ENCODE peak calls at places on chromosomes 16 and 17, in four cellular contexts. K is HepG2, N is SK-N-SH, M is GM12878. E is an unnamed sample.

GRCh38 chr17:77313831-77314230 is 173.1 kb downstream of the SEC14L1 start:
- DNase-seq in K (no peak), N (no peak), M (no peak), E (no peak)

GRCh38 chr16:3599121-3599520 is 12.3 kb downstream of the SLX4 start:
- DNase-seq in K (peak; percentile 18), N (no peak), M (no peak), E (no peak)

GRCh38 chr16:47492428-47493357 is 31.6 kb downstream of the PHKB start:
- DNase-seq in K (peak; percentile 92), N (no peak), M (peak; percentile 76), E (peak; percentile 57)

GRCh38 chr17:39634384-39634871 is 2.5 kb upstream of the STARD3 start:
- DNase-seq in K (no peak), N (peak; percentile 74), M (no peak), E (peak; percentile 54)

GRCh38 chr17:42775534-42776098 is 2.4 kb downstream of the VPS25 start:
- DNase-seq in K (peak; percentile 53), N (no peak), M (no peak), E (peak; percentile 91)

GRCh38 chr17:14311979-14312378 is 11.1 kb downstream of the HS3ST3B1 start:
- DNase-seq in K (no peak), N (no peak), M (no peak), E (no peak)

GRCh38 chr17:17206149-17206912 is at the start of gene PLD6:
- DNase-seq in K (peak; percentile 67), N (peak; percentile 96), M (peak; percentile 72), E (peak; percentile 87)

GRCh38 chr16:2333231-2333630 is 7.3 kb downstream of the ABCA3 start:
- DNase-seq in K (no peak), N (no peak), M (no peak), E (no peak)

GRCh38 chr16:68097895-68098294 is 12.7 kb downstream of the NFATC3 start:
- DNase-seq in K (no peak), N (no peak), M (no peak), E (no peak)

GRCh38 chr16:17803625-17804410 is 333.1 kb upstream of the XYLT1 start:
- DNase-seq in K (no peak), N (no peak), M (no peak), E (no peak)

GRCh38 chr16:68715471-68715870 is 21.6 kb upstream of the CDH1 start:
- DNase-seq in K (peak; percentile 62), N (no peak), M (no peak), E (no peak)

GRCh38 chr16:66930189-66930588 is 4.0 kb downstream of the CIAO2B start:
- DNase-seq in K (peak; percentile 76), N (no peak), M (no peak), E (peak; percentile 45)

GRCh38 chr17:32503251-32504165 is 16.7 kb downstream of the CDK5R1 start:
- DNase-seq in K (no peak), N (no peak), M (peak; percentile 98), E (no peak)
- TF ChIP-seq NFIC in K (no peak), N (no peak), M (peak; percentile 93), E (no peak)

GRCh38 chr16:56518435-56518834 is 1.4 kb downstream of the BBS2 start:
- DNase-seq in K (no peak), N (no peak), M (no peak), E (no peak)
- TF ChIP-seq NFIC in K (no peak), N (no peak), M (no peak), E (no peak)

GRCh38 chr17:83089322-83090156 is 10.1 kb downstream of the METRNL start:
- DNase-seq in K (no peak), N (no peak), M (no peak), E (no peak)
- TF ChIP-seq NFIC in K (no peak), N (no peak), M (no peak), E (no peak)

GRCh38 chr17:82931696-82932060 is 91.9 kb upstream of the ZNF750 start:
- DNase-seq in K (no peak), N (no peak), M (no peak), E (no peak)
- TF ChIP-seq NFIC in K (no peak), N (no peak), M (no peak), E (no peak)

GRCh38 chr17:35664685-35665084 is 66.8 kb upstream of the RASL10B start:
- DNase-seq in K (peak; percentile 4), N (no peak), M (no peak), E (no peak)

GRCh38 chr17:35665662-35666061 is 65.8 kb upstream of the RASL10B start:
- DNase-seq in K (no peak), N (no peak), M (no peak), E (no peak)

GRCh38 chr17:35666070-35666469 is 65.4 kb upstream of the RASL10B start:
- DNase-seq in K (no peak), N (no peak), M (no peak), E (no peak)

GRCh38 chr17:35666967-35667552 is 64.4 kb upstream of the RASL10B start:
- DNase-seq in K (peak; percentile 3), N (no peak), M (no peak), E (no peak)

DNA sequence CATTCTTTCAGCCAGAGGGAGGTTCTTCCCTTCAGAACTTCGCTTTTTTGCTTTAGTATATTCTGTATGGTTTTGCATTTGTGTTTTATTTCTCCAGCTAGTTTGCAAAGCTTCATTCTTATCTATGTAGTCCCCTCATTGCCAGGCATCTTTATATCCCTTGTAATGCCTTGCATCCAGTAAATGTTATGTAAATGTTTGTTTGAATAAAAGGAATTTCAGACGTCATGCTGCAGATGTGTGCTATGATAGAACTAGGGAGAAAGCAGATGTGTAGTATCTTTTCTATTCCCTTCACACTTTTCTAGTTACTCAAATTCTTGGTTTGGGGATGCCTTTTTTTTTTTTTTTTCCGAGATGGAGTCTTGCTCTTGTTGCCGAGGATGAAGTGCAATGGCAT is 62.6 kb upstream of the RASL10B start:
- DNase-seq in K (no peak), N (no peak), M (no peak), E (no peak)
- TF ChIP-seq NFIC in K (no peak), N (no peak), M (no peak), E (no peak)

DNA sequence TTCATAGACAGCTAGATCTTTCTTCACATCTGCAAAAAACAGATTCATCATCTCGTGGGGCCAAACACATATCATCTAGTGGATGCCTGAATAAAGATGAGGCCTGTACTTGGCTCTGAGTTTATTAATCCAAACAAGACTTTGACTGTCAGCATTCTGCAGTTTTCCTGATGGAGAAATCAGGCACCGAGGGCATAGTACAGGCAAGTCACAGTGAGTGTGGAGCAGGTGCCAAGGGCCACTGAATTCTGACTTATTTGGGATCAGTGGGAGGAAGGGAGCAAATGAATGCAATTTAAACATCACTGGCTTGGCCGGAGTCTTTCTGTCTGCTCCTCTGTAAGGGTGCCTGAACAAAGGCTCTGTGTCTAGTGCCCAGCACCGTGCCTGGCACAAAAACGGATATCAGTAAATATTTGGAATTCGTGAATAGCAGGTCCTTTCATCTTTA is 975 bp downstream of the CFAP20 start:
- DNase-seq in K (peak; percentile 34), N (no peak), M (no peak), E (no peak)
- TF ChIP-seq NFIC in K (no peak), N (no peak), M (no peak), E (no peak)

DNA sequence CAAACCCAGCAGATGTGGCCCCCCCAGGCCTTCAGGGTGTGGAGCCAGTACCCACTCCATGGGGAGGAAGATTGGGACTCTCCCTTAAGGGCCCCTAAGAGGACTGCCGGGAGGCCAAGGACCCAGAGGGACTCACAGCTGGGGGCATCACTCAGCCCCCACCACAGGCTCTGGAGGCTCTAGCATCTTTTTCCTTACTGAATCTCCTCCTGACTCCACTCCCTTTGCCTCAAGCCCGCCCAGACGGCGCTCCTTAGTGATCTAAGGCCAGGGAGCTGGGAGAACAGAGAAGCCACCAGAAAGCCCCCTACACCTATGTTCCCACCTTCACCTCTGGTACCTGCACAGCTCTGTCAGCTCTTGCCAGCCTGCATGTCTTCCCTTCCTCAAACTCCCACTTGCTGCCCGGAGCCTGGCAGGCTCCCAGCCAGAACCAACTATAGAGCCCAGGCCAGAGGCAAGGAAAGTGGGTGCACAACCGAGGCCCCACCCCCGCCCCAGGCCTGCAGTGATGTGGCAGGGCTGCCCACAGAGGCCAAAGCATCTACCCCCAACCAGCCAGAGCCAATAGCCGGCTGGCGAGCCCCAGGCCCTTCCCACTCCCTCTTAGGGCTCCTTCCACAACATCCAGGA is 22.3 kb upstream of the MPO start:
- DNase-seq in K (no peak), N (peak; percentile 31), M (no peak), E (no peak)
- TF ChIP-seq NFIC in K (no peak), N (no peak), M (no peak), E (no peak)

GRCh38 chr17:6070280-6070894 is at the start of gene WSCD1:
- DNase-seq in K (no peak), N (peak; percentile 87), M (no peak), E (no peak)
- TF ChIP-seq NFIC in K (no peak), N (no peak), M (no peak), E (no peak)

DNA sequence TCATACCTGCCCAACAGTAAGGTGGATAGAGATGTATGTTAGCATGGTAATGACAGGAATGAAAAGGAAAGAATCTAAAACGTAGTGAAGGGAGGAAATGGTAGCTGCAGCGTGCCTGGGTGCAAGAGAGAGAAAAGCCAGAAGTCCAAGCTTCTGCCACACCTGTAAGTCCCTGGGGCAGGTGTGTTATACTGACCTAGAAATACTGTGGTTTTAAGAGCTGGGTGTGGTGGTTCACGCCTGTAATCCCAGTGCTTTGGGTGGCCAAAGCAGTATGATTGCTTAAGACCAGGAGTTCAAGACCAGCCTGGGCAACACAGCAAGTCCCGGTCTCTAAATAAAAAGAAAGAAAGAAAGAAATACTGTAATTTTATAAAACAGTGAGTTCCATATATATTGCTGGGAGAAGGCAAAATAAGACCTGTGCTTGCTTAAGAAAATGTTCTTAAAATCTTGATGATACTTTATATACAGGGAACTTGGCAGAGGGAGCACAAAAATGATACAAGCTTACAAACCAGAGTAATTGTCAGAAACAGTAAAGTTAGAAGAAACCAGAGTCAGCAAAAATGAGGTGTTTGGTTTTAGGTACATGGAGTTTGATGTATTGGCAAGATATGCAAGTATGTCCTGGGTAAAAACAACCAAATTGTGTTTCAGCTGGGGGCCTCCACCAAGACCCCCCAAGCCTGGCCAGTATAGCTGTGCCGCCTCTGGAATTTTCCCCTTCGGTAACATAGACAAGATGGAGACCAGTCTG is 6.6 kb downstream of the ALOX12 start:
- DNase-seq in K (no peak), N (no peak), M (no peak), E (no peak)
- TF ChIP-seq NFIC in K (no peak), N (no peak), M (no peak), E (no peak)

GRCh38 chr17:81044764-81045589 is 10.0 kb downstream of the BAIAP2 start:
- DNase-seq in K (peak; percentile 62), N (peak; percentile 88), M (no peak), E (no peak)
- TF ChIP-seq NFIC in K (no peak), N (peak; percentile 94), M (no peak), E (peak; percentile 98)

E was measured in K562.